ENCODE peak calls at places on chromosomes 16 and 17, in six cellular contexts. Z, P, F, W, O and Y are unnamed samples.

GRCh38 chr16:88651989-88652762 is 1.3 kb upstream of the CYBA start:
- DNase-seq in Z (no peak), P (no peak), O (no peak), W (no peak), F (no peak), Y (no peak)

GRCh38 chr16:54903047-54903446 is 27.6 kb upstream of the IRX5 start:
- DNase-seq in O (no peak), P (no peak), F (no peak), W (no peak), Z (no peak), Y (no peak)

GRCh38 chr17:40862985-40863733 is 3.9 kb downstream of the KRT12 start:
- DNase-seq in W (no peak), Z (no peak), P (no peak), F (no peak), O (no peak), Y (no peak)

GRCh38 chr17:67467500-67468481 is 90.7 kb downstream of the PITPNC1 start:
- DNase-seq in O (no peak), Z (no peak), W (no peak), P (no peak), F (no peak), Y (no peak)

GRCh38 chr17:49216953-49217650 is 6.6 kb downstream of the ABI3 start:
- DNase-seq in O (no peak), Z (no peak), P (no peak), F (peak), W (peak), Y (no peak)

GRCh38 chr17:5424909-5425308 is 4.9 kb downstream of the RPAIN start:
- DNase-seq in P (no peak), Z (peak), O (no peak), W (no peak), F (no peak), Y (peak)

GRCh38 chr17:68318103-68318991 is 27.1 kb downstream of the ARSG start:
- DNase-seq in Z (peak), O (peak), W (no peak), P (no peak), F (peak), Y (peak)

GRCh38 chr17:81494984-81495383 is 17.6 kb downstream of the ACTG1 start:
- DNase-seq in F (no peak), Z (no peak), W (no peak), O (no peak), P (no peak), Y (no peak)

GRCh38 chr17:57999496-58000017 is 7.5 kb downstream of the SRSF1 start:
- DNase-seq in Z (peak), O (peak), W (no peak), P (no peak), F (no peak), Y (peak)

GRCh38 chr16:11050954-11051353 is 106.6 kb downstream of the CLEC16A start:
- DNase-seq in F (no peak), Z (no peak), W (no peak), P (no peak), O (no peak), Y (no peak)
- TF ChIP-seq CTCF in F (no peak), Z (no peak), W (no peak), P (no peak), O (no peak), Y (no peak)

GRCh38 chr17:55238931-55239297 is 25.8 kb upstream of the HLF start:
- DNase-seq in Z (no peak), F (no peak), P (no peak), W (peak), O (peak), Y (no peak)
- TF ChIP-seq CTCF in Z (no peak), F (no peak), P (no peak), W (no peak), O (no peak), Y (no peak)

GRCh38 chr16:17295948-17296347 is 174.8 kb downstream of the XYLT1 start:
- DNase-seq in Z (no peak), W (no peak), F (no peak), O (no peak), P (peak), Y (no peak)

GRCh38 chr16:17296412-17296811 is 174.3 kb downstream of the XYLT1 start:
- DNase-seq in F (no peak), W (no peak), O (no peak), P (peak), Z (no peak), Y (no peak)

GRCh38 chr16:17301184-17301583 is 169.6 kb downstream of the XYLT1 start:
- DNase-seq in Z (no peak), P (no peak), O (no peak), W (no peak), F (no peak), Y (no peak)

GRCh38 chr16:17299790-17300189 is 171.0 kb downstream of the XYLT1 start:
- DNase-seq in O (no peak), Z (no peak), W (no peak), P (no peak), F (no peak), Y (no peak)

GRCh38 chr16:17298238-17298637 is 172.5 kb downstream of the XYLT1 start:
- DNase-seq in Z (no peak), W (no peak), F (no peak), O (no peak), P (no peak), Y (no peak)
- TF ChIP-seq CTCF in Z (no peak), W (no peak), F (no peak), O (no peak), P (no peak), Y (no peak)

GRCh38 chr17:47841488-47842308 is 625 bp upstream of the SCRN2 start:
- DNase-seq in W (no peak), O (no peak), P (no peak), F (no peak), Z (no peak), Y (no peak)

GRCh38 chr17:47844814-47845453 is 3.9 kb upstream of the SCRN2 start:
- DNase-seq in O (no peak), Z (no peak), W (no peak), P (no peak), F (no peak), Y (peak)

GRCh38 chr17:47844230-47844629 is 3.2 kb upstream of the SCRN2 start:
- DNase-seq in W (no peak), F (no peak), Z (peak), P (no peak), O (no peak), Y (peak)

GRCh38 chr17:47840742-47841487 is at the start of gene SCRN2:
- DNase-seq in Z (peak), W (peak), F (peak), P (peak), O (peak), Y (peak)

GRCh38 chr17:47843391-47843730 is 2.3 kb upstream of the SCRN2 start:
- DNase-seq in Z (no peak), W (no peak), F (no peak), O (no peak), P (no peak), Y (no peak)
- TF ChIP-seq CTCF in Z (no peak), W (no peak), F (no peak), O (no peak), P (no peak), Y (no peak)

DNA sequence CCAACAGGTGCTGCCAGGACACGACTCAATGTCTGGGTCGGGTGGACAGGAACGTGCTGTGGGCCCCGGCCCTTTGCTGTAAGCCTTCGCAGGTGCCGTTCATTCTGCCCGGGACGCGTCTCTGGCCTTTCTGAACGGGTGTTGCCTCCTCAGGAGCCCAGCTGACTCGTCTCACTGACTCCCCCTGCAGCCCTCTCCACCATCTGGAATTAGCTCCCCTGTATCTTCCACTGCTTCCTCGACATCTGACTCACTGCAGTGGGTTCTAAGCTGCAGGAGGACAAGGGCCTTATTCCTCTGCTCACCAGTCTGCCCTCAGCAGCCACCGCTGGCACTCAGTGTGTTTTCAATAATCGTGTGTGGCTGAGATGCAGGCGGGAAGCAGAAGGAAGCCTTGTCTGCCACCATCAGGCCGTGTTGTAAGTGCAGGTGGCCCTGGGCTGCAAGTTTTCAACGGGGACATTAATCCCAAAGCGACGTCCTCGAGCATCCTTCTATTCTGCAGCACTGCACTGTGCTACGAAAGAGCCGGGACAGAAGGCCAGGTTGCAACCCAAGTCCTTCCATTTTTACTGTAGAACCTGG is 256.2 kb downstream of the FOXL1 start:
- DNase-seq in Z (peak), W (no peak), F (no peak), P (no peak), O (no peak), Y (peak)
- TF ChIP-seq CTCF in Z (peak), W (no peak), F (no peak), P (no peak), O (peak), Y (peak)

DNA sequence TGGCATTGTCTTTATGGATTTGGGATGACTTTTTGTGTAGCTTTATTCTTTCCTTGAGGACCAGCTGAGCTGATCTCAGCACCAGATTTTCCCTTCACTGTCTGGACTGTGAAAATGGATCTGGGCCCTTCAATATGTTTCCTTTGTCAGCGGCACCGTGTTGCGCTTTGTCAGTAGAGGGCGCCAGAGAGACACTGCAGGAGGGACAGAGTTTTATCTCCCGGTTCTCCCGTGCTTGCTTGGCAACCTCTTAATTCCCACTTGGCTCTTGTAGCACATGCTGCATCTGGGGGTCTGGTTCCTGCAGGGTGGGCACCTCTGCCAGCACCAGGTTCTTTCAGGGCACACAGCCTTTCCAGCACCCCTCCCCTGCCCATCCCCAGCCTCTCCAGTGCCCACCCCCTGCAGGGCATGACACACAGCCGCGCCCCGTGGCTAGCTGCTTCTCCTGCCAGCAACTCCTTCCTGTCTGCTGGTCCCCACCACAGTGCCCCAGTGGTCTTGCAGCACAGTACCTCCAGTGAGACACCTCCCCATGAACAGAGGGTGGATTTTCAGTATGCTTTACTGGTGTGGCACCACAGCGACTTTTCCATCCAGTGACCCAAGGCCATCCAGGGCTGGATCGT is 19.6 kb downstream of the OR1D5 start:
- DNase-seq in F (no peak), O (no peak), P (no peak), Z (no peak), W (no peak), Y (no peak)
- TF ChIP-seq CTCF in F (no peak), O (peak), P (no peak), Z (no peak), W (no peak), Y (peak)

GRCh38 chr16:70701998-70702397 is 16.1 kb upstream of the MTSS2 start:
- DNase-seq in Z (no peak), O (peak), P (no peak), W (no peak), F (no peak), Y (no peak)

GRCh38 chr16:70702624-70703023 is 16.8 kb upstream of the MTSS2 start:
- DNase-seq in P (no peak), Z (no peak), O (no peak), W (no peak), F (no peak), Y (no peak)

GRCh38 chr16:70704586-70704985 is 18.7 kb upstream of the MTSS2 start:
- DNase-seq in P (no peak), F (no peak), O (no peak), W (no peak), Z (no peak), Y (no peak)

GRCh38 chr16:70703835-70704381 is 18.1 kb upstream of the MTSS2 start:
- DNase-seq in Z (no peak), P (no peak), O (no peak), F (no peak), W (no peak), Y (no peak)

DNA sequence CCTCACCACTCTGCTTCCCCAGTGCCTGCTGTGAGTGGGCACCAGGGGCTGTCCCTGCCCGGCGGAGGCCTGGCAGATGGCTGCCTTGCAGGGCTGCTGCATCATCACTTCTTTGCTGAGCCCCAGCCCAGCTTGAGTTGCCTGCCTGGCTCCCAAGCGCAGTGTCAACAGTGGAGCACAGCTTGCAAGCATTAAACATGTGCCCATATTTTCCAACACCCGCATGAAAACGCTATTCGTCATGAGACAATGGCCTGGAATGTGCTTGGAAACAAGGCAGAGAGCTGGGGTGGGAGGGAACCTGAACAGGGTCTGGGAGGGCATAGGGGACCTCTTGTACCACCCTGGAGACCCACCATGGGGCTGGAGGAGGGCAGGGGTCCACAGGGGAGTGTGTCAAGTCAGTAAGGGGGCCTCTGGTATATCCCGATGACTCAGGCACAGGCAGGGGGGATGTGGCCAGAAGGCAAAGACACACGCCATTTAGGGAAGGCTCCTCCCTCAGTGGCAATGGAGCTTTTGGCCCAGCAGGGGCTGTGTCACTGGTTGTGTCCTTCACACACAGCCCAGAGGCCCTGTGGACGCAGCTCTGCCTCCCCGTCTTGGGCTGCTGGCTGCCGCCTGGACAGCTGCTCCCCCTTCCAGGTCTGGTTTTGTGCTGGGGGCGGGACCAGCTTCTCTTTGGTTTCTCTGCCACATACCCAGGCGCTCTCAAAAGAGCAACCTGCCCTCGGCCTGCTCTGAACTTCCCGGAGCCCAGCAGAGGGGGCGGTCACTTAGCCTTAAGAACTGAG is 17.4 kb upstream of the MTSS2 start:
- DNase-seq in O (no peak), W (no peak), Z (peak), F (no peak), P (no peak), Y (peak)
- TF ChIP-seq CTCF in O (no peak), W (no peak), Z (peak), F (no peak), P (no peak), Y (peak)

GRCh38 chr16:56870271-56870888 is 5.4 kb downstream of the SLC12A3 start:
- DNase-seq in F (no peak), Z (no peak), W (no peak), O (no peak), P (no peak), Y (no peak)

GRCh38 chr16:56871172-56871593 is 6.2 kb downstream of the SLC12A3 start:
- DNase-seq in P (no peak), F (peak), O (peak), Z (no peak), W (peak), Y (peak)

GRCh38 chr16:56868175-56868574 is 3.2 kb downstream of the SLC12A3 start:
- DNase-seq in W (no peak), F (no peak), O (no peak), Z (no peak), P (no peak), Y (no peak)

GRCh38 chr16:56866955-56867830 is 2.2 kb downstream of the SLC12A3 start:
- DNase-seq in O (peak), Z (peak), F (peak), W (peak), P (no peak), Y (peak)

DNA sequence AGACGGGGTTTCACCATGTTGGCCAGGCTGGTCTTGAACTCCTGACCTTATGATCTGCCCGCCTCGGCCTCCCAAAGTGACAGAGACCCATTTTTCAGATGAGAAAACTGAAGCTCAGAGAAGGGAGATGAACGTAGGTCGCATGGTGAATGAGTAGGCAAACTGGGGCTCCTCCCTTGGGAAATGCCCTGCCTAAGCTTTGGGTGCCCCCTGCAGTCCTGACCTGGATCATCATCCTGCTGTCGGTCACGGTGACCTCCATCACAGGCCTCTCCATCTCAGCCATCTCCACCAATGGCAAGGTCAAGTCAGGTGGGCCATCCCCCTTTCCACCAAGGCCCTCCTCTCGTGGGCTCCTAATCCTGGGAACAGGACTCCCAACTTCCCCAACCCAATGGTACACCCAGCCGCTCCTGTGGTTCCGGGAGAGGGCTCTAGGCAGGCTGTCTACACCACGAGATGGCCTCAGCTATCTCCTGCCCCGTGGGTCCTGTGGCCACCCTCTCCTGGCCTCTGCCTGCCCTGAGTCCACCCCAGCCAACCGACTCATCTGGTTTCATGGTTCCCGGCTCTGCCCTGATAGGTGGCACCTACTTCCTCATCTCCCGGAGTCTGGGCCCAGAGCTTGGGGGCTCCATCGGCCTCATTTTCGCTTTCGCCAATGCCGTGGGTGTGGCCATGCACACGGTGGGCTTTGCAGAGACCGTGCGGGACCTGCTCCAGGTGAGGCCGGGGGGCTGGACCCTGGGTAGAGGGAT is 4.7 kb downstream of the SLC12A3 start:
- DNase-seq in Z (no peak), O (peak), P (no peak), F (no peak), W (peak), Y (peak)
- TF ChIP-seq CTCF in Z (no peak), O (no peak), P (no peak), F (no peak), W (no peak), Y (peak)